ENCODE peak calls at places on chromosomes 13 and 19, in five cellular contexts. One of them, this sample, is unnamed.

GRCh38 chr19:7699422-7700127 is 2.4 kb downstream of the FCER2 start:
- DNase-seq in GM23338: no peak
- DNase-seq in HepG2: no peak
- DNase-seq in K562: peak
- DNase-seq in WTC11: no peak
- DNase-seq in this sample: no peak

GRCh38 chr19:13953021-13953531 is 767 bp downstream of the DCAF15 start:
- DNase-seq in WTC11: peak
- DNase-seq in K562: peak
- DNase-seq in HepG2: no peak
- DNase-seq in GM23338: peak
- DNase-seq in this sample: no peak

GRCh38 chr13:112818698-112819045 is 128.8 kb downstream of the ATP11A start:
- DNase-seq in GM23338: no peak
- DNase-seq in K562: no peak
- DNase-seq in WTC11: no peak
- DNase-seq in HepG2: no peak
- DNase-seq in this sample: no peak

GRCh38 chr13:36819811-36820140 is 754 bp downstream of the RFXAP start:
- DNase-seq in K562: peak
- DNase-seq in WTC11: peak
- DNase-seq in HepG2: no peak
- DNase-seq in GM23338: peak
- DNase-seq in this sample: no peak

GRCh38 chr19:11736696-11737095 is 2.0 kb downstream of the ZNF823 start:
- DNase-seq in GM23338: peak
- DNase-seq in K562: peak
- DNase-seq in WTC11: no peak
- DNase-seq in HepG2: no peak
- DNase-seq in this sample: no peak

GRCh38 chr19:10617409-10618121 is 7.8 kb upstream of the SLC44A2 start:
- DNase-seq in HepG2: no peak
- DNase-seq in WTC11: no peak
- DNase-seq in GM23338: no peak
- DNase-seq in K562: peak
- DNase-seq in this sample: no peak

GRCh38 chr13:101449971-101450748 is 2.3 kb upstream of the ITGBL1 start:
- DNase-seq in GM23338: no peak
- DNase-seq in WTC11: no peak
- DNase-seq in HepG2: no peak
- DNase-seq in K562: no peak
- DNase-seq in this sample: no peak

GRCh38 chr19:34319785-34320184 is 45.2 kb upstream of the GPI start:
- DNase-seq in K562: peak
- DNase-seq in WTC11: no peak
- DNase-seq in GM23338: no peak
- DNase-seq in HepG2: no peak
- DNase-seq in this sample: no peak

GRCh38 chr13:98478134-98479129 is 98.5 kb downstream of the STK24 start:
- DNase-seq in WTC11: no peak
- DNase-seq in HepG2: no peak
- DNase-seq in GM23338: peak
- DNase-seq in K562: peak
- DNase-seq in this sample: no peak

GRCh38 chr19:17847538-17848366 is at the start of gene JAK3:
- DNase-seq in GM23338: peak
- DNase-seq in HepG2: peak
- DNase-seq in K562: peak
- DNase-seq in WTC11: peak
- DNase-seq in this sample: peak

GRCh38 chr19:56958428-56958827 is 117.9 kb upstream of the PEG3 start:
- DNase-seq in WTC11: no peak
- DNase-seq in GM23338: no peak
- DNase-seq in K562: no peak
- DNase-seq in HepG2: no peak
- DNase-seq in this sample: no peak

GRCh38 chr13:37539176-37539575 is 59.4 kb downstream of the POSTN start:
- DNase-seq in GM23338: no peak
- DNase-seq in K562: no peak
- DNase-seq in HepG2: no peak
- DNase-seq in WTC11: no peak
- DNase-seq in this sample: no peak

DNA sequence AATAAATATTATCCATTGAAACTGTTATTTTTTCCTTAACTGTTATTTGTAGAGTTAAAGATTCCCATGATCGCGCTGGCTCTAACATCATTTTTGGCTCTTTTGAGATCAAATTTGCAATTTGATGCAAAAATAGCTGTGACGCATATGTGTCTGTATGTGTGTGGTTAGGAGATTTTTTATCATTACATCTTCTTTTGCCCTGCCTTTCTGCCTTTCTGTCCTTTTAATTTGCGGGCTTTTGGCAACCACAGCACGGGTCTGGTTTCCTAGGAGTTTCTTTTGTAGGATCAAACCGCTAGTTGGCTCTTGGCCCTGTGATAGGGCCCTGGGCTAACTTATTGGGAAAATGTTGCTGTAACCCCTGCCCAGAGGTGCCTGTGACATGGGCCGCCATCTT is 37.3 kb upstream of the ALOX5AP start:
- DNase-seq in GM23338: no peak
- DNase-seq in K562: no peak
- DNase-seq in WTC11: no peak
- DNase-seq in HepG2: no peak
- DNase-seq in this sample: no peak
- TF ChIP-seq CREB1 in GM23338: no peak
- TF ChIP-seq CREB1 in K562: no peak
- TF ChIP-seq CREB1 in WTC11: no peak
- TF ChIP-seq CREB1 in HepG2: no peak
- TF ChIP-seq CREB1 in this sample: no peak

GRCh38 chr13:50127726-50128291 is 112.6 kb downstream of the KCNRG start:
- DNase-seq in HepG2: no peak
- DNase-seq in WTC11: peak
- DNase-seq in K562: no peak
- DNase-seq in GM23338: peak
- DNase-seq in this sample: no peak
- TF ChIP-seq CREB1 in HepG2: no peak
- TF ChIP-seq CREB1 in WTC11: no peak
- TF ChIP-seq CREB1 in K562: no peak
- TF ChIP-seq CREB1 in GM23338: no peak
- TF ChIP-seq CREB1 in this sample: no peak

GRCh38 chr13:97193577-97193976 is 28.6 kb upstream of the MBNL2 start:
- DNase-seq in K562: no peak
- DNase-seq in GM23338: no peak
- DNase-seq in HepG2: no peak
- DNase-seq in WTC11: no peak
- DNase-seq in this sample: no peak

GRCh38 chr13:97196340-97196739 is 25.8 kb upstream of the MBNL2 start:
- DNase-seq in HepG2: no peak
- DNase-seq in K562: no peak
- DNase-seq in WTC11: no peak
- DNase-seq in GM23338: no peak
- DNase-seq in this sample: no peak

GRCh38 chr13:97191615-97192014 is 30.5 kb upstream of the MBNL2 start:
- DNase-seq in HepG2: no peak
- DNase-seq in GM23338: no peak
- DNase-seq in K562: no peak
- DNase-seq in WTC11: no peak
- DNase-seq in this sample: no peak

GRCh38 chr13:97192166-97192565 is 30.0 kb upstream of the MBNL2 start:
- DNase-seq in K562: no peak
- DNase-seq in WTC11: no peak
- DNase-seq in HepG2: no peak
- DNase-seq in GM23338: no peak
- DNase-seq in this sample: no peak

GRCh38 chr13:97194473-97194872 is 27.7 kb upstream of the MBNL2 start:
- DNase-seq in HepG2: no peak
- DNase-seq in GM23338: peak
- DNase-seq in WTC11: no peak
- DNase-seq in K562: peak
- DNase-seq in this sample: no peak
- TF ChIP-seq CREB1 in HepG2: no peak
- TF ChIP-seq CREB1 in GM23338: no peak
- TF ChIP-seq CREB1 in WTC11: no peak
- TF ChIP-seq CREB1 in K562: no peak
- TF ChIP-seq CREB1 in this sample: no peak

GRCh38 chr19:19627716-19628498 is at the start of gene LPAR2:
- DNase-seq in WTC11: peak
- DNase-seq in HepG2: no peak
- DNase-seq in GM23338: peak
- DNase-seq in K562: no peak
- DNase-seq in this sample: peak
- TF ChIP-seq CREB1 in WTC11: no peak
- TF ChIP-seq CREB1 in HepG2: no peak
- TF ChIP-seq CREB1 in GM23338: peak
- TF ChIP-seq CREB1 in K562: no peak
- TF ChIP-seq CREB1 in this sample: no peak

DNA sequence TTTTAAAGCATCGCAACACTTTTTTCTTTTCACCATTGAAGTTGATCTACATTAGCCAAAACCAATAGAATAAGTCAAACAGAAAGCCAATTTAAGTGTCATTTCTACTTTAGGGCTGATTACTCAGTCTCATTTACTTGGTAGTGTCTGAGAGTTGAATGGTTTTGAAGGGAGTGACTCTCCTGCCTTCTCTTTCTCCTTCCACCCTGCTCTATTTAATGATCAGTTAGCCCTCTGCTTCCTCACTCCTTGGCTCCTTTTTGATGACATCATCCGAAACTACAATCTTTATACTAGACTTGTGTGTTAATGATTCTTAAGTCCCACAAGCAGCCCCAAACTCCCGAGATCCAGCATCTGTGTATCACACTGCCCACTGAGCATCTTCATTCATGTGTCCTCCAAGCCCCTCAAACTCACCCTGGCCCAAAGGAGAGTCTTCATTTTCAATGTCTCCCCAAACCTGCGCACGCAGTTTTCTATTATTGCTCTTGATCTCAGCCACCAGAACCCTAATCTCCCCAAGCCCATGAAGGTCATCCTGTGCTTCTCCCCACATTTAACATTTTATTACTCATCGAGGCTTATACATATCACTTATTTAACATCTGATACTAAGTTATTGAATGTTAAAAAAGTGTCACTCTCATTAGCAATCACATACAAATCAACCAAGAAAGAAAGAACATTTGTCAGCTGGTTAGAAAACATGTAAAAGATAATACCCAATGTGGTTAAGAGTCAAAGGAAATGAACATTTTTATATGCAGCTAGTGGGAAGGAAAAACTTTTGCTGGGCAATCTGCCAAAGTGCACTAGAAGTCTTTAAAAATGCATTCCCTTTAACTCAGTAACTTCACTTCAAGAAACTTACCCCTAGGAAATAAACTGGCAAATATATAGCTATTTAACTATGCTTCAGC is 32.2 kb upstream of the ARGLU1 start:
- DNase-seq in WTC11: no peak
- DNase-seq in GM23338: no peak
- DNase-seq in HepG2: no peak
- DNase-seq in K562: no peak
- DNase-seq in this sample: no peak
- TF ChIP-seq CREB1 in WTC11: no peak
- TF ChIP-seq CREB1 in GM23338: no peak
- TF ChIP-seq CREB1 in HepG2: no peak
- TF ChIP-seq CREB1 in K562: no peak
- TF ChIP-seq CREB1 in this sample: no peak

GRCh38 chr19:2888739-2889224 is 11.9 kb upstream of the ZNF57 start:
- DNase-seq in K562: no peak
- DNase-seq in HepG2: no peak
- DNase-seq in GM23338: peak
- DNase-seq in WTC11: peak
- DNase-seq in this sample: no peak

GRCh38 chr19:2885736-2886135 is 15.0 kb upstream of the ZNF57 start:
- DNase-seq in K562: no peak
- DNase-seq in GM23338: no peak
- DNase-seq in WTC11: no peak
- DNase-seq in HepG2: no peak
- DNase-seq in this sample: no peak

GRCh38 chr19:2883686-2884439 is 16.7 kb downstream of the ZNF556 start:
- DNase-seq in K562: peak
- DNase-seq in HepG2: no peak
- DNase-seq in GM23338: no peak
- DNase-seq in WTC11: no peak
- DNase-seq in this sample: no peak

GRCh38 chr19:2887391-2887914 is 13.3 kb upstream of the ZNF57 start:
- DNase-seq in GM23338: peak
- DNase-seq in HepG2: peak
- DNase-seq in WTC11: no peak
- DNase-seq in K562: peak
- DNase-seq in this sample: no peak
- TF ChIP-seq CREB1 in GM23338: no peak
- TF ChIP-seq CREB1 in HepG2: no peak
- TF ChIP-seq CREB1 in WTC11: no peak
- TF ChIP-seq CREB1 in K562: no peak
- TF ChIP-seq CREB1 in this sample: no peak

GRCh38 chr19:40598918-40599307 is 2.3 kb upstream of the LTBP4 start:
- DNase-seq in HepG2: no peak
- DNase-seq in WTC11: no peak
- DNase-seq in GM23338: no peak
- DNase-seq in K562: no peak
- DNase-seq in this sample: no peak
- TF ChIP-seq CREB1 in HepG2: no peak
- TF ChIP-seq CREB1 in WTC11: no peak
- TF ChIP-seq CREB1 in GM23338: no peak
- TF ChIP-seq CREB1 in K562: no peak
- TF ChIP-seq CREB1 in this sample: no peak

DNA sequence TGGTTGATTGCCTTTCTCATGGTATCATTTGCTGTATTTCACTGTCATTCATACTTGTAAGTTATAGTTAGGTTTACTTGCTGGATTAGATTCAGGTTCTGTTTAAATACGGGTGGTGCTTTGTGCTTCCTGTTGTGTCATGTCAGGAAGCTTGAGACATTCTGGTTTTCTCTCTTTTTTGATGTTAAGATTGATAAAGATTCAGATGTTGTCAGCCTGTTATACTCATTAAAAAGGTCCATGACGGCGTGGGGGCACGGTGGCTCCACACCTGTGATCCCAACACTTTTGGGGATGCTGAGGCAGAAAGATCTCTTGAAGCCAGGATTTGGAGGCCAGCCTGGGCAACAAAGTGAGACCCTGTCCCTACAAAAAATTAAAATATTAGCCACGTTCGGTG is 45.7 kb downstream of the NAA16 start:
- DNase-seq in WTC11: no peak
- DNase-seq in GM23338: no peak
- DNase-seq in K562: no peak
- DNase-seq in HepG2: no peak
- DNase-seq in this sample: no peak
- TF ChIP-seq CREB1 in WTC11: no peak
- TF ChIP-seq CREB1 in GM23338: no peak
- TF ChIP-seq CREB1 in K562: no peak
- TF ChIP-seq CREB1 in HepG2: no peak
- TF ChIP-seq CREB1 in this sample: no peak

This sample was measured in H1.